ENCODE peak calls at places on chromosomes 1 and 21, in ten cellular contexts. Z is NCI-H1092 treated with DMSO at 0.1 percent for 48 hours; G is SK-N-MC; L is NB4; F is posterior cingulate gyrus; X is H9; T is AG08396; M is activated naive CD4-positive, alpha-beta T cell treated with Interleukin-2 at 50 U/mL for 16 hours; B is islet precursor cell; W is stimulated activated CD8-positive, alpha-beta memory T cell treated with anti-CD3 and anti-CD28 coated beads, Interleukin-12 subunit alpha, Interleukin-12 subunit beta, amount 100 ng/mL, for 4 hours. N is an unnamed sample.
A peak's percentile ranks its signal among the peaks of the same experiment; 100 is the strongest.

GRCh38 chr1:221865808-221866207 is 123.9 kb upstream of the DUSP10 start:
- DNase-seq in W (no peak), M (no peak), B (peak; percentile 87), G (no peak), X (no peak), F (no peak), T (no peak), L (no peak), Z (no peak), N (no peak)

GRCh38 chr1:97210302-97210701 is 488.7 kb downstream of the PTBP2 start:
- DNase-seq in B (no peak), L (no peak), M (no peak), G (no peak), T (no peak), X (no peak), Z (no peak), W (no peak), F (no peak), N (no peak)

GRCh38 chr21:32611471-32611997 is 643 bp downstream of the CFAP298 start:
- DNase-seq in B (no peak), G (no peak), X (no peak), F (no peak), W (peak; percentile 13), L (peak; percentile 63), Z (no peak), T (peak; percentile 57), M (peak; percentile 45), N (peak; percentile 32)

GRCh38 chr1:38941527-38942019 is at the start of gene RHBDL2:
- DNase-seq in M (no peak), W (no peak), B (no peak), Z (no peak), L (no peak), F (peak; percentile 71), X (peak; percentile 29), T (peak; percentile 83), G (no peak), N (no peak)

GRCh38 chr1:201902198-201902597 is 13.5 kb downstream of the SHISA4 start:
- DNase-seq in W (no peak), B (no peak), X (no peak), T (peak; percentile 30), G (no peak), M (no peak), F (no peak), L (no peak), Z (no peak), N (no peak)

GRCh38 chr1:211483896-211484612 is 7.9 kb downstream of the RD3 start:
- DNase-seq in B (no peak), T (no peak), G (no peak), F (no peak), W (no peak), L (no peak), X (no peak), Z (no peak), M (no peak), N (no peak)

GRCh38 chr21:44874497-44875331 is 1.2 kb upstream of the PTTG1IP start:
- DNase-seq in Z (peak; percentile 45), W (no peak), F (no peak), B (peak; percentile 75), X (no peak), T (no peak), L (peak; percentile 50), M (peak; percentile 37), G (no peak), N (peak; percentile 31)

GRCh38 chr1:37705399-37705798 is 13.1 kb downstream of the CDCA8 start:
- DNase-seq in M (no peak), G (no peak), X (no peak), Z (no peak), L (no peak), B (no peak), T (no peak), W (no peak), F (no peak), N (no peak)

GRCh38 chr1:66598670-66599069 is 64.7 kb downstream of the SGIP1 start:
- DNase-seq in G (no peak), M (no peak), F (no peak), B (peak; percentile 62), X (no peak), W (no peak), Z (no peak), T (peak; percentile 28), L (no peak), N (no peak)

GRCh38 chr1:204342310-204342709 is 17.4 kb downstream of the PLEKHA6 start:
- DNase-seq in L (no peak), Z (no peak), X (no peak), W (no peak), B (no peak), M (no peak), T (no peak), G (no peak), F (no peak), N (no peak)

GRCh38 chr1:94628174-94628843 is 86.8 kb upstream of the F3 start:
- DNase-seq in T (no peak), G (no peak), Z (no peak), X (no peak), F (no peak), L (no peak), W (no peak), M (no peak), B (peak; percentile 47), N (no peak)

GRCh38 chr1:171763764-171764163 is 17.7 kb upstream of the METTL13 start:
- DNase-seq in F (no peak), W (no peak), G (no peak), X (no peak), B (no peak), M (no peak), T (no peak), L (no peak), Z (no peak), N (no peak)

GRCh38 chr1:38030596-38031512 is 15.7 kb downstream of the POU3F1 start:
- DNase-seq in X (no peak), F (no peak), M (peak; percentile 9), T (no peak), G (no peak), Z (no peak), W (no peak), L (no peak), B (no peak), N (no peak)

GRCh38 chr1:184373155-184373554 is 13.7 kb upstream of the C1orf21 start:
- DNase-seq in W (no peak), T (no peak), Z (no peak), X (no peak), F (no peak), M (no peak), G (no peak), L (no peak), B (no peak), N (no peak)

GRCh38 chr1:21337931-21338567 is 47.8 kb upstream of the ECE1 start:
- DNase-seq in X (no peak), W (no peak), M (no peak), Z (peak; percentile 67), B (no peak), T (peak; percentile 57), G (no peak), F (peak; percentile 39), L (peak; percentile 44), N (peak; percentile 85)

GRCh38 chr1:89974211-89974610 is 20.7 kb upstream of the ZNF326 start:
- DNase-seq in M (no peak), F (no peak), W (no peak), Z (no peak), L (no peak), T (no peak), B (peak; percentile 75), G (no peak), X (no peak), N (no peak)

GRCh38 chr1:43329995-43330751 is 7.4 kb upstream of the MPL start:
- DNase-seq in M (peak; percentile 69), Z (no peak), F (no peak), W (peak; percentile 18), T (peak; percentile 66), L (peak; percentile 95), X (peak; percentile 76), G (no peak), B (peak; percentile 95), N (no peak)

GRCh38 chr1:195097316-195097715 is 1510.9 kb downstream of the KCNT2 start:
- DNase-seq in M (no peak), L (no peak), X (no peak), Z (no peak), G (no peak), W (no peak), T (no peak), B (peak; percentile 67), F (no peak), N (no peak)

GRCh38 chr1:30273456-30273855 is 449.9 kb downstream of the MATN1 start:
- DNase-seq in W (no peak), G (no peak), Z (no peak), M (no peak), L (no peak), T (no peak), F (no peak), B (peak; percentile 49), X (peak; percentile 10), N (no peak)

GRCh38 chr1:12615916-12616708 is 1.9 kb downstream of the DHRS3 start:
- DNase-seq in W (no peak), Z (peak; percentile 67), L (peak; percentile 28), M (no peak), G (no peak), F (no peak), T (peak; percentile 82), X (peak; percentile 77), B (peak; percentile 92), N (no peak)

GRCh38 chr21:39445339-39446269 is at the start of gene LCA5L:
- DNase-seq in L (peak; percentile 93), G (no peak), T (peak; percentile 100), B (peak; percentile 97), Z (peak; percentile 91), W (peak; percentile 88), M (peak; percentile 90), F (peak; percentile 73), X (peak; percentile 95), N (peak; percentile 89)

GRCh38 chr1:15696956-15697521 is 12.9 kb downstream of the PLEKHM2 start:
- DNase-seq in Z (no peak), G (no peak), X (no peak), W (no peak), B (no peak), L (peak; percentile 91), F (peak; percentile 25), T (no peak), M (peak; percentile 17), N (peak; percentile 55)

GRCh38 chr1:100539836-100540536 is 2.0 kb downstream of the GPR88 start:
- DNase-seq in G (no peak), Z (no peak), L (peak; percentile 61), W (no peak), B (peak; percentile 62), M (peak; percentile 23), X (peak; percentile 57), F (peak; percentile 8), T (peak; percentile 55), N (no peak)

GRCh38 chr1:163168053-163168452 is 34.7 kb downstream of the RGS5 start:
- DNase-seq in W (no peak), T (peak; percentile 63), M (no peak), L (no peak), B (peak; percentile 72), Z (no peak), F (no peak), G (peak; percentile 81), X (no peak), N (no peak)

GRCh38 chr21:28099296-28099695 is 893.4 kb downstream of the LTN1 start:
- DNase-seq in W (no peak), B (no peak), T (peak; percentile 20), X (no peak), L (no peak), Z (no peak), G (no peak), M (no peak), F (no peak), N (no peak)

GRCh38 chr1:199335496-199335895 is 692.0 kb upstream of the NR5A2 start:
- DNase-seq in G (no peak), F (no peak), B (no peak), W (no peak), M (no peak), X (no peak), L (no peak), T (no peak), Z (no peak), N (no peak)

GRCh38 chr21:32463889-32464300 is 51.4 kb downstream of the EVA1C start:
- DNase-seq in B (no peak), G (no peak), T (peak; percentile 55), W (no peak), X (no peak), Z (no peak), M (no peak), F (no peak), L (no peak), N (no peak)

N was measured in GF-D8.